ENCODE peak calls at places on chromosome 15, in four cellular contexts. M is neural progenitor cell, A is endothelial cell, X is tibial nerve. S is an unnamed sample.

GRCh38 chr15:60428935-60429334 is 31.1 kb upstream of the ANXA2 start:
- DNase-seq in X (no peak), M (no peak), A (no peak), S (no peak)

GRCh38 chr15:29872716-29873115 is 50.4 kb upstream of the TJP1 start:
- DNase-seq in M (no peak), A (no peak), X (no peak), S (no peak)

GRCh38 chr15:79977431-79977940 is 6.5 kb upstream of the BCL2A1 start:
- DNase-seq in X (no peak), M (no peak), A (no peak), S (no peak)

GRCh38 chr15:41417418-41417811 is 520 bp downstream of the RTF1 start:
- DNase-seq in X (no peak), M (peak; percentile 70), A (no peak), S (peak; percentile 46)

GRCh38 chr15:76341366-76342045 is 4.9 kb downstream of the ISL2 start:
- DNase-seq in A (no peak), M (peak; percentile 57), X (no peak), S (peak; percentile 54)

GRCh38 chr15:38589502-38589901 is 24.9 kb upstream of the RASGRP1 start:
- DNase-seq in A (no peak), X (no peak), M (no peak), S (no peak)

GRCh38 chr15:48086582-48086981 is 34.2 kb upstream of the SLC24A5 start:
- DNase-seq in M (no peak), X (no peak), A (no peak), S (no peak)

GRCh38 chr15:79373728-79374127 is 58.4 kb upstream of the MINAR1 start:
- DNase-seq in A (no peak), M (no peak), X (no peak), S (no peak)

GRCh38 chr15:40754574-40754882 is 526 bp downstream of the RMDN3 start:
- DNase-seq in M (peak; percentile 39), A (no peak), X (no peak), S (peak; percentile 31)

GRCh38 chr15:53658827-53659226 is 100.6 kb downstream of the WDR72 start:
- DNase-seq in A (no peak), X (no peak), M (peak; percentile 36), S (no peak)

GRCh38 chr15:39301589-39301999 is 279.3 kb upstream of the THBS1 start:
- DNase-seq in M (no peak), X (no peak), A (no peak), S (no peak)

GRCh38 chr15:90807074-90807646 is 61.2 kb upstream of the FURIN start:
- DNase-seq in A (no peak), X (no peak), M (no peak), S (no peak)

GRCh38 chr15:57527382-57528091 is 64.2 kb upstream of the MYZAP start:
- DNase-seq in X (peak; percentile 32), M (peak; percentile 83), A (peak; percentile 27), S (peak; percentile 56)

GRCh38 chr15:62900071-62900812 is 142.3 kb upstream of the TPM1 start:
- DNase-seq in A (no peak), X (no peak), M (no peak), S (no peak)

GRCh38 chr15:51750942-51751686 is at the start of gene TMOD2:
- DNase-seq in M (peak; percentile 76), A (peak; percentile 55), X (no peak), S (peak; percentile 65)

GRCh38 chr15:34365073-34365825 is 1.7 kb downstream of the LPCAT4 start:
- DNase-seq in X (no peak), M (no peak), A (no peak), S (no peak)

GRCh38 chr15:34883633-34884032 is 85.9 kb downstream of the AQR start:
- DNase-seq in M (no peak), A (no peak), X (no peak), S (no peak)

GRCh38 chr15:99143655-99144610 is 39.1 kb downstream of the SYNM start:
- DNase-seq in A (no peak), X (peak; percentile 51), M (peak; percentile 20), S (no peak)

GRCh38 chr15:77821188-77821958 is 188.7 kb upstream of the LINGO1 start:
- DNase-seq in A (peak; percentile 84), X (peak; percentile 20), M (peak; percentile 85), S (peak; percentile 85)

GRCh38 chr15:28978661-28979060 is 92.9 kb downstream of the APBA2 start:
- DNase-seq in A (no peak), M (peak; percentile 61), X (no peak), S (no peak)

GRCh38 chr15:70876683-70877082 is 15.6 kb downstream of the THAP10 start:
- DNase-seq in X (no peak), A (no peak), M (no peak), S (no peak)

GRCh38 chr15:63978511-63979226 is 67.6 kb downstream of the DAPK2 start:
- DNase-seq in M (peak; percentile 23), A (no peak), X (no peak), S (no peak)

GRCh38 chr15:64878708-64879107 is 33.0 kb upstream of the ANKDD1A start:
- DNase-seq in A (peak; percentile 50), X (no peak), M (no peak), S (no peak)

GRCh38 chr15:37143351-37143750 is 43.0 kb upstream of the MEIS2 start:
- DNase-seq in A (no peak), M (no peak), X (no peak), S (no peak)

GRCh38 chr15:89673162-89673506 is 6.0 kb downstream of the PLIN1 start:
- DNase-seq in M (peak; percentile 86), A (peak; percentile 81), X (no peak), S (peak; percentile 86)
- TF ChIP-seq CTCF in M (peak; percentile 77), A (peak; percentile 79), X (no peak), S (peak; percentile 93)

DNA sequence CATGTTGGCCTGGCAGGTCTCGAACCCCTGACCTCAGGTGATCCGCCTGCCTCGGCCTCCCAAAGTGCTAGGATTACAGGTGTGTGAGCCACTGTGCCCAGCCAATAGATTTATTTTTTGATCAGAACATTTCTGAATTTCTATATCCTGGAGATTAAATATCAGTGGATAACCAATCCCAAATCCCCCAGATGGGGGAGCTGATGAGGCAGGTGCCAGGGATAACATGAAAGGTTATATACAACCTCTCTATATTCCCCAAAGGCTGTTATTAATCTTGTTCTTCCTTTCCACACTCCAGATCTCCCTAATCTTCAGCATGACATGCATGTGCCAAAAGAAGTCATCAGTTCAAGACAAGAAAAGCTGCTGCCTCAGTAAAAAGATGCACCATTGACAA is 112.3 kb downstream of the WDR76 start:
- DNase-seq in X (no peak), A (peak; percentile 26), M (no peak), S (peak; percentile 55)
- TF ChIP-seq CTCF in X (no peak), A (peak; percentile 44), M (peak; percentile 55), S (peak; percentile 66)

GRCh38 chr15:43702701-43703433 is 9.2 kb downstream of the CKMT1A start:
- DNase-seq in A (no peak), X (no peak), M (no peak), S (no peak)
- TF ChIP-seq CTCF in A (no peak), X (no peak), M (no peak), S (no peak)

GRCh38 chr15:97030251-97030650 is 699.8 kb downstream of the NR2F2 start:
- DNase-seq in A (no peak), M (no peak), X (no peak), S (no peak)
- TF ChIP-seq CTCF in A (no peak), M (no peak), X (no peak), S (no peak)

DNA sequence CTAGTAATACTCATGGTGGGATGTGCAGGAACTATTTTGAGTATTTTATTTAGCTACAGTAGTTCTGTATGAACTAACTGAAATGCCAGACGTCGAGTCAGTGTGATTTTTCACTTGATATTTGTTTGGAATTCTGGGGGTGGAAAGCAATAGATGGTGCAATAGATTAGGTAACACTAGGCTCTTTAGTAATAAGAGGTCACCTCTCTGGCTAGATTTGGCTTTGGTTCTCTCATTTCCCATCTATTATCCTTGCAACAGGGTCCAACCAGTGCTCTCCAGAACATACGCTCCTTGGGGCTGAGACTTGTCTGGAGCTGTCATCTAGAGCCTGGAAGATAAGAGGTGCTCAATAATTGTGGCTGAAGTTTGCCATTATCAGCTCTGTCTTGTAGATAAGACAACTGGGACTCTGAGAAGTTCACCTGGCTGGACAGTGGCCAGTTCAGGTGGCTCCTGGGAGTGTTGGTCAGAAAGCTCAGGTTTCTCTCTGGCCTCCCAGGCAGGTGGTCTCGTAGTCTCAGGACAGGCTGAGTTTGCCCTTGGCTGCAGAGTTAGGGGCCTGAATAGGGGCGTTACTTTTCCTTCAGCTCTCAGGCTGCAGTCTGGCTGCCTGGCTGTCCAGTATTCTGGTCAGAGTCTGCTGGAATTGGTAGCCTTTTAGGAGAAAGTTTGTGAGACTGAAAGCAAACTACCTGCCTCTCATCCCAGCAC is 277.5 kb upstream of the RGMA start:
- DNase-seq in M (peak; percentile 28), A (no peak), X (no peak), S (no peak)
- TF ChIP-seq CTCF in M (no peak), A (no peak), X (no peak), S (no peak)

GRCh38 chr15:66651913-66652642 is 50.0 kb upstream of the SMAD6 start:
- DNase-seq in X (no peak), M (no peak), A (no peak), S (no peak)
- TF ChIP-seq CTCF in X (no peak), M (no peak), A (no peak), S (peak; percentile 1)